ENCODE peak calls at places on chromosomes 2 and 18, in seven cellular contexts. R is A549, V is stomach, X is left ventricle myocardium inferior, P is lower lobe of right lung, A is PC-3, F is Peyer's patch. T is an unnamed sample.

GRCh38 chr2:186991766-186992417 is 142.9 kb upstream of the ZSWIM2 start:
- DNase-seq in R (no peak), V (no peak), X (no peak), P (no peak), A (peak), F (no peak), T (no peak)

GRCh38 chr2:194464964-194465638 is 1191.9 kb upstream of the SLC39A10 start:
- DNase-seq in R (no peak), V (no peak), X (no peak), P (no peak), A (no peak), F (no peak), T (no peak)

GRCh38 chr18:9434240-9434701 is 41.0 kb upstream of the RALBP1 start:
- DNase-seq in R (no peak), V (no peak), X (no peak), P (no peak), A (no peak), F (no peak), T (no peak)

GRCh38 chr18:48545690-48546365 is 7.0 kb downstream of the CTIF start:
- DNase-seq in R (peak), V (peak), X (peak), P (peak), A (no peak), F (no peak), T (peak)

GRCh38 chr2:62178741-62179271 is 17.1 kb upstream of the B3GNT2 start:
- DNase-seq in R (no peak), V (no peak), X (no peak), P (peak), A (no peak), F (no peak), T (no peak)

GRCh38 chr2:47528874-47529273 is 125.9 kb downstream of the MSH2 start:
- DNase-seq in R (no peak), V (no peak), X (no peak), P (no peak), A (no peak), F (no peak), T (no peak)

GRCh38 chr18:12408247-12408869 is 629 bp downstream of the PRELID3A start:
- DNase-seq in R (peak), V (no peak), X (no peak), P (no peak), A (peak), F (no peak), T (peak)

GRCh38 chr18:63708650-63709049 is 5.9 kb downstream of the SERPINB11 start:
- DNase-seq in R (no peak), V (no peak), X (no peak), P (no peak), A (peak), F (no peak), T (no peak)

GRCh38 chr2:6826081-6826913 is 39.4 kb downstream of the CMPK2 start:
- DNase-seq in R (peak), V (peak), X (no peak), P (no peak), A (peak), F (no peak), T (no peak)

GRCh38 chr2:174023591-174024523 is 58.7 kb upstream of the SP3 start:
- DNase-seq in R (peak), V (peak), X (peak), P (peak), A (peak), F (no peak), T (peak)

GRCh38 chr2:197207106-197207505 is 103.5 kb downstream of the ANKRD44 start:
- DNase-seq in R (no peak), V (no peak), X (no peak), P (no peak), A (no peak), F (no peak), T (no peak)

GRCh38 chr18:79850731-79851130 is 53.0 kb downstream of the KCNG2 start:
- DNase-seq in R (no peak), V (no peak), X (no peak), P (no peak), A (no peak), F (peak), T (peak)

GRCh38 chr2:1605659-1606400 is 138.5 kb downstream of the PXDN start:
- DNase-seq in R (no peak), V (no peak), X (peak), P (no peak), A (no peak), F (no peak), T (peak)

GRCh38 chr2:29293830-29294438 is 178.7 kb downstream of the CLIP4 start:
- DNase-seq in R (peak), V (no peak), X (no peak), P (no peak), A (peak), F (no peak), T (peak)

GRCh38 chr2:151357359-151357758 is at the start of gene TNFAIP6:
- DNase-seq in R (peak), V (no peak), X (no peak), P (no peak), A (peak), F (no peak), T (no peak)

GRCh38 chr2:95353613-95354468 is 48.7 kb upstream of the FAHD2A start:
- DNase-seq in R (no peak), V (peak), X (no peak), P (no peak), A (no peak), F (no peak), T (no peak)

GRCh38 chr18:48031011-48031480 is 100.6 kb upstream of the SMAD2 start:
- DNase-seq in R (peak), V (peak), X (no peak), P (peak), A (peak), F (no peak), T (peak)

GRCh38 chr2:160039166-160039903 is 23.1 kb downstream of the PLA2R1 start:
- DNase-seq in R (peak), V (no peak), X (no peak), P (no peak), A (peak), F (no peak), T (no peak)

GRCh38 chr18:46160050-46160798 is 56.0 kb downstream of the HAUS1 start:
- DNase-seq in R (peak), V (no peak), X (no peak), P (no peak), A (no peak), F (no peak), T (no peak)

GRCh38 chr18:36933552-36933951 is 104.6 kb downstream of the KIAA1328 start:
- DNase-seq in R (no peak), V (no peak), X (no peak), P (no peak), A (no peak), F (no peak), T (no peak)

GRCh38 chr2:152740743-152741328 is 22.4 kb downstream of the ARL6IP6 start:
- DNase-seq in R (peak), V (no peak), X (no peak), P (no peak), A (peak), F (no peak), T (no peak)

GRCh38 chr2:105644174-105644980 is 100.3 kb upstream of the NCK2 start:
- DNase-seq in R (peak), V (no peak), X (no peak), P (no peak), A (peak), F (no peak), T (no peak)

GRCh38 chr2:238425979-238426567 is 654 bp upstream of the ASB1 start:
- DNase-seq in R (peak), V (peak), X (no peak), P (no peak), A (no peak), F (peak), T (no peak)

GRCh38 chr2:69226886-69227285 is 160.1 kb downstream of the GFPT1 start:
- DNase-seq in R (no peak), V (no peak), X (no peak), P (no peak), A (no peak), F (no peak), T (no peak)

GRCh38 chr2:110120171-110121051 is 4.8 kb upstream of the MALL start:
- DNase-seq in R (no peak), V (no peak), X (no peak), P (peak), A (no peak), F (no peak), T (peak)

GRCh38 chr2:110114007-110114591 is 1.5 kb downstream of the MALL start:
- DNase-seq in R (peak), V (no peak), X (no peak), P (peak), A (peak), F (no peak), T (peak)

GRCh38 chr2:110114801-110115200 is 821 bp downstream of the MALL start:
- DNase-seq in R (peak), V (no peak), X (no peak), P (peak), A (peak), F (no peak), T (no peak)

GRCh38 chr2:110115291-110116032 is at the start of gene MALL:
- DNase-seq in R (peak), V (peak), X (no peak), P (peak), A (peak), F (no peak), T (peak)

GRCh38 chr2:110116033-110116710 is 550 bp upstream of the MALL start:
- DNase-seq in R (peak), V (no peak), X (no peak), P (peak), A (peak), F (no peak), T (peak)
- H3K27ac ChIP-seq in R (peak), V (peak), X (peak), P (peak), A (peak), F (peak), T (peak)

GRCh38 chr2:185608799-185609198 is 129.8 kb upstream of the FSIP2 start:
- DNase-seq in R (peak), V (no peak), X (no peak), P (no peak), A (peak), F (no peak), T (no peak)
- TF ChIP-seq CTCF in R (peak), V (no peak), X (peak), P (no peak), A (peak), F (no peak), T (no peak)

DNA sequence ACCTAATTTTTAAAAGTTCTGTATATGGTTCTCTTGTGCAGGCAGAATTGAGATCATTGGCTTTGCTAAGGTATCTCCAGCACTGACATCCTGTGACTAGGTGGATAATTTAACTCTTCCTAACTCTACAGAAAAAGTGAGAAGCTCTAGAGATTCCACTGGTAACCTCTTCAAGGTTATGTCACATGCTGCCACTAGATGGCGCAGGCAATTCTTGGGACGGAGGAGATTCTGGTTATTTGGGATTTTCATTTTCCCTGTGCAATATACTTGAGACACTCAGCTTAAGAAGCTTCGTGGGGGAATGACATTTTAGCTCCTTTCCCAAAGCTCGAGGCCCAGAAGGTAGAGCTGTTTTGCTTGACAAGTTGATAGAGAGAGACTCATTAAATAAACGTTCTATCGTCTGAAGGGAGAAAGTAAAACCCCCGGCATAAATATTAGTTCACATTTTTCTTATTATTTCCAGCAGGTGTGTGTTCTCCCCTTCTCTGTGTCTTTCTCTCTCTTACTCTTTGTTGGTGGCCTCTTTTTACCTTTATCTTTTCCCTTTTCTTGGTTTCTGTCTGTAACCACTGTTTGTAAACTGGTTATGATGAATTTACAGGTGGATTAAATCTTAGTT is 26.6 kb upstream of the LANCL1 start:
- DNase-seq in R (peak), V (peak), X (peak), P (no peak), A (peak), F (peak), T (no peak)
- H3K4me3 ChIP-seq in R (peak), V (peak), X (peak), P (peak), A (peak), F (no peak), T (peak)

DNA sequence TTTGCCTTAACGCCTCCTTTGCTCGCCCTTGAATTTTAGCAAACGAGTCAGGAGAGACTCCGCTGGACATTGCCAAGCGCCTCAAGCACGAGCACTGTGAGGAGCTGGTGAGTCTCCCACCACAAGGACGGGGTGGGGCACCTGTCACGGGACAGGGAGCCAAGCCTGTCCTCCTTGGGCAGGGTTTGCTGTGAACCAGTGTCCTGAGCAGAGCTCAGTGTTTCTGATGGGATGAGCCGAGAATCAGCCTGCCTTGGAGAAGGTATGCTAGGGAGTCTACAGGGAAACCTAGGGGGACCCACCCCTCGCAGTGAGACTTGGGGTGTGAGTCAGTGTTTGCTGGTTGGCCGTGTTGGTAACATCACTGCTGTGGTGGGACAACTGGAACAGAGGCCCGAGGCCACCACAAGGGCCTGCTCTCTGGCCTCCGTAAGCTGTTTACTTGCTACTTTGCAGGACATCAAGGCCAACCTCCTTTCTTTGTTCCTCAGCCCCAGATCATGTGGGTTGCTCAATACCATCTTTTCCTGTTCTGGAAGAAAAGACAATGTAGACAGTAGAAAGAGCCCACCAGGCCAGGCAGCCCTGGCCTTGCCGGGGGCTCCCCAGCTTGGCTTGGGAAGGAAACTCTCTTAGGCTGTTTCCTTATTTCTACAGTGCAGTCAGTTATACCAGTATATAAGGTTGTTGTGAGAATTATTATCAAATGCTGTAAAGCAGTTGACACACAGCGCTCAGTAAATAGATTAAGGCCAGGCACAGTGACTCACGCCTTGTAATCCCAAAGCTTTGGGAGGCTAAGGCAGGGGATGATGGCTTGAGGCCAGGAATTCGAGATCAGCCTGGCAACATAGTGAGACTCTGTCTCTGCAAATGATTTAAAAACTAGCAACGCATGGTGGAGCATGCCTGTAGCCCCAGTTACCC is 42.4 kb downstream of the ITGB1BP1 start:
- DNase-seq in R (peak), V (peak), X (no peak), P (no peak), A (peak), F (no peak), T (peak)
- H3K27ac ChIP-seq in R (peak), V (peak), X (peak), P (peak), A (peak), F (no peak), T (peak)

GRCh38 chr2:234479465-234479864 is 17.4 kb downstream of the ARL4C start:
- DNase-seq in R (no peak), V (no peak), X (no peak), P (no peak), A (no peak), F (no peak), T (no peak)

GRCh38 chr2:234480337-234480736 is 16.5 kb downstream of the ARL4C start:
- DNase-seq in R (no peak), V (no peak), X (no peak), P (no peak), A (no peak), F (no peak), T (no peak)

GRCh38 chr2:234482807-234483206 is 14.1 kb downstream of the ARL4C start:
- DNase-seq in R (no peak), V (no peak), X (no peak), P (no peak), A (no peak), F (no peak), T (no peak)

GRCh38 chr2:234481301-234481700 is 15.6 kb downstream of the ARL4C start:
- DNase-seq in R (no peak), V (no peak), X (no peak), P (no peak), A (no peak), F (no peak), T (no peak)

DNA sequence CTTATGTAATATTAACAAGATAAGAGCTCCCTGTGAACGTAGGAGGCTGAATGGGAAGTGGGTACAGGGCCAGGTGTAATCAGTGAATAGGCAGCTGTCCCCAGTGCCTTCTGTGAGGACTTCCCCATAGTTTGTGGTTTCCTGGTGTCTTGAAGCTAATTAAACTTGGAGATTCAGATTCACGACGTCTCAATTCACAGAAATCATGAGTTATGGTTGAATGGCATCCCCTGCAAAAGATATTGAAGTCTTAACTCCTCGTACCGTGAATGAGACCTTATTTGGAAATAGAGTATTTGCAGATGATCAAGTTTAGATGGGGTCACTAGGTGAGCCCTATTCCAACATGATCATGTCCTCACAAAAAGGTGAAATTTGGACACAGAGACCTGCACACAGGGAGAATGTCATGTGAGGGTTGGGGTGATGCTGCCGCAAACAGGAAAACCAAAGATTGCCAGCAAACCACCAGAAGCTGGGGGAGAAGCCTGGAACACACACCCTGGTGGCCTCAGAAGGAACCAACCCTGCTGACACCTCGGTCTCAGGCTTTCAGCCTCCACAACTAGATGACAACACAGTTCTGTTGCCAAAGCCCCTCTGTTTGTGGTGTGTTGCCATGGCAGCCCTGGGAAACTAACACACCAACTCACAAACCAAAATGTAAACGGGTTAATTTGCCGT is 13.2 kb downstream of the ARL4C start:
- DNase-seq in R (peak), V (no peak), X (no peak), P (peak), A (no peak), F (peak), T (no peak)
- TF ChIP-seq CTCF in R (no peak), V (no peak), X (no peak), P (peak), A (peak), F (peak), T (peak)

GRCh38 chr2:11687736-11688135 is 17.7 kb upstream of the NTSR2 start:
- DNase-seq in R (no peak), V (no peak), X (no peak), P (no peak), A (peak), F (no peak), T (no peak)

GRCh38 chr2:11684894-11685460 is 15.0 kb upstream of the NTSR2 start:
- DNase-seq in R (no peak), V (no peak), X (no peak), P (no peak), A (no peak), F (no peak), T (no peak)

GRCh38 chr2:11685906-11686470 is 16.0 kb upstream of the NTSR2 start:
- DNase-seq in R (no peak), V (no peak), X (no peak), P (no peak), A (no peak), F (no peak), T (no peak)

GRCh38 chr2:11691071-11691660 is 21.2 kb upstream of the NTSR2 start:
- DNase-seq in R (no peak), V (no peak), X (no peak), P (no peak), A (no peak), F (no peak), T (no peak)

DNA sequence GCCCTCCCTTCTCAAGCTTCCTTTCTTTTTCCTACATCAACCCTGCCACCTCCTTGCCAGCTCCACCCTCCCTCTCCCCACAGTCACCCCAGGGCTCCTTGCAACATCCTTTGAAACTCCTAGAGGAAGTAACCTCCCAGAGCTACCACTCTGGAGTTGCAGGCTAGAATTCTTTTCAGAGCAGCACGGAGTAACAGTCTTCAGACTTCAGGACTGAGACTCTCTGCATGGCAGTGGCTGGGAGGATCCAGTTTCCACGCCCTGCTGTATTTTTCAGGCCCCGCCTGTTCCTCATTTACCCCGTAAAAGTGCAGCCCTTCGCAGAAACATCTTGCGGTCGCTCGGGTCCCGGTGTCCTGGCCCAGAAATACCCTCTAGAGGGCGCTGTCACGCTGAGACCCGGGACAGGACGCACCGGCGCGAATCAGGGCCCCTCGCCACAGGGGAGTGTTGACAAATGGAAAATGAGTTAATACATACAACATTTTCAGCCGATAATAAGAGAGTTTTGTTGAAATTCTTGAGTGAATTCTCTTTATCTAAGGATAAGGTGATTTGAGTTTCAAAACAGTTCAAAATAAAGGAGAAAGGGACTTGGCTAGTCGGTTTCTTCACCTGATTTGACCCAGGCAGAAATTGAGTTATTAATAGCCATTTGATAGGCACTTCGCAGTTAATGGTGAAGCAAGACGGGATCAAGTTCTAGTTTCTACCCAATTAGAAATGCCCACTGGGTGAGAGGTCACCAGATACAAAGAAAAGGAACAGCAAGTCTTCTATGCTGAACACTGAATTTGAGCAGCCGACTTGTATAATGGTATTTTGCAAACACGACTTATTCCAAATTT is 18.5 kb upstream of the NTSR2 start:
- DNase-seq in R (peak), V (peak), X (peak), P (peak), A (peak), F (peak), T (peak)
- H3K4me3 ChIP-seq in R (peak), V (peak), X (peak), P (peak), A (peak), F (no peak), T (peak)

T was measured in upper lobe of right lung.